ENCODE peak calls at places on chromosomes 6 and 20, in five cellular contexts. O is NCI-H460, Y is HEK293T, S is activated T-helper 1 cell treated with Interleukin-2 at 50 U/mL for 16 hours, N is endodermal cell. J is an unnamed sample.

GRCh38 chr20:2246081-2246491 is 49.7 kb upstream of the TGM3 start:
- DNase-seq in O (no peak), N (peak), S (no peak), Y (peak), J (peak)

GRCh38 chr6:72950114-72950860 is 275.0 kb downstream of the KHDC1L start:
- DNase-seq in N (no peak), O (peak), S (no peak), Y (no peak), J (no peak)

GRCh38 chr6:119562168-119562567 is 212.6 kb upstream of the MAN1A1 start:
- DNase-seq in O (no peak), N (no peak), Y (no peak), S (no peak), J (no peak)

GRCh38 chr6:142827356-142827755 is 117.6 kb downstream of the HIVEP2 start:
- DNase-seq in N (no peak), Y (no peak), S (no peak), O (no peak), J (no peak)

GRCh38 chr20:4007383-4008025 is 7.9 kb downstream of the RNF24 start:
- DNase-seq in S (no peak), N (no peak), O (no peak), Y (no peak), J (no peak)

GRCh38 chr20:62116558-62117361 is 5.5 kb upstream of the LSM14B start:
- DNase-seq in O (no peak), Y (no peak), N (no peak), S (no peak), J (no peak)

GRCh38 chr6:30037182-30037788 is 23.8 kb upstream of the POLR1H start:
- DNase-seq in N (no peak), Y (peak), O (no peak), S (no peak), J (no peak)

GRCh38 chr6:21864211-21864610 is 270.7 kb downstream of the SOX4 start:
- DNase-seq in S (no peak), Y (no peak), O (no peak), N (no peak), J (no peak)

GRCh38 chr20:60569116-60569515 is 610.9 kb downstream of the CDH26 start:
- DNase-seq in Y (no peak), O (no peak), N (no peak), S (no peak), J (no peak)

GRCh38 chr6:169045486-169045885 is 208.2 kb downstream of the THBS2 start:
- DNase-seq in S (no peak), Y (no peak), N (no peak), O (no peak), J (peak)

GRCh38 chr20:31641391-31641790 is 3.7 kb downstream of the COX4I2 start:
- DNase-seq in N (no peak), S (no peak), O (no peak), Y (no peak), J (no peak)

GRCh38 chr20:32468313-32468640 is 110.1 kb downstream of the ASXL1 start:
- DNase-seq in Y (no peak), S (no peak), O (no peak), N (no peak), J (no peak)

GRCh38 chr20:9514461-9515210 is at the start of gene LAMP5:
- DNase-seq in O (no peak), N (peak), Y (peak), S (no peak), J (no peak)

GRCh38 chr6:54093306-54093705 is 17.9 kb upstream of the MLIP start:
- DNase-seq in O (no peak), S (no peak), Y (no peak), N (no peak), J (no peak)

GRCh38 chr20:45300961-45301360 is 5.7 kb upstream of the RBPJL start:
- DNase-seq in N (peak), S (no peak), Y (peak), O (peak), J (no peak)

GRCh38 chr20:41017448-41018042 is 11.1 kb upstream of the TOP1 start:
- DNase-seq in Y (no peak), N (no peak), O (no peak), S (no peak), J (no peak)

GRCh38 chr6:14516947-14517346 is 399.4 kb downstream of the CD83 start:
- DNase-seq in Y (no peak), N (no peak), O (no peak), S (no peak), J (no peak)

GRCh38 chr6:8389034-8389818 is 46.1 kb downstream of the SLC35B3 start:
- DNase-seq in N (no peak), S (no peak), O (no peak), Y (no peak), J (no peak)

GRCh38 chr20:57400821-57401564 is 9.8 kb downstream of the RBM38 start:
- DNase-seq in O (no peak), N (no peak), Y (no peak), S (no peak), J (no peak)